ENCODE peak calls at places on chromosomes 16 and 17, in four cellular contexts. One of them, this sample, is unnamed.

GRCh38 chr17:45719335-45720071 is 64.6 kb upstream of the CRHR1 start:
- DNase-seq in naive thymus-derived CD8-positive, alpha-beta T cell: no peak
- DNase-seq in uterus: no peak
- DNase-seq in sciatic nerve: no peak
- DNase-seq in this sample: peak

GRCh38 chr16:30401768-30402425 is 5.5 kb upstream of the ZNF771 start:
- DNase-seq in naive thymus-derived CD8-positive, alpha-beta T cell: no peak
- DNase-seq in uterus: no peak
- DNase-seq in sciatic nerve: no peak
- DNase-seq in this sample: no peak

GRCh38 chr17:41705271-41705991 is 6.7 kb upstream of the GAST start:
- DNase-seq in naive thymus-derived CD8-positive, alpha-beta T cell: no peak
- DNase-seq in uterus: no peak
- DNase-seq in sciatic nerve: no peak
- DNase-seq in this sample: no peak

GRCh38 chr16:26665166-26665939 is 401.4 kb upstream of the C16orf82 start:
- DNase-seq in naive thymus-derived CD8-positive, alpha-beta T cell: no peak
- DNase-seq in uterus: no peak
- DNase-seq in sciatic nerve: no peak
- DNase-seq in this sample: no peak

GRCh38 chr17:18967806-18968744 is 16.1 kb downstream of the SLC5A10 start:
- DNase-seq in naive thymus-derived CD8-positive, alpha-beta T cell: no peak
- DNase-seq in uterus: no peak
- DNase-seq in sciatic nerve: no peak
- DNase-seq in this sample: no peak

GRCh38 chr17:19651461-19652238 is 3.1 kb downstream of the ALDH3A2 start:
- DNase-seq in naive thymus-derived CD8-positive, alpha-beta T cell: no peak
- DNase-seq in uterus: no peak
- DNase-seq in sciatic nerve: no peak
- DNase-seq in this sample: no peak

GRCh38 chr17:63156986-63157385 is 191.0 kb downstream of the TANC2 start:
- DNase-seq in naive thymus-derived CD8-positive, alpha-beta T cell: no peak
- DNase-seq in uterus: no peak
- DNase-seq in sciatic nerve: no peak
- DNase-seq in this sample: no peak

GRCh38 chr17:28476076-28476475 is 2.6 kb downstream of the SLC13A2 start:
- DNase-seq in naive thymus-derived CD8-positive, alpha-beta T cell: no peak
- DNase-seq in uterus: no peak
- DNase-seq in sciatic nerve: peak
- DNase-seq in this sample: no peak

GRCh38 chr17:1709971-1710806 is at the start of gene TLCD2:
- DNase-seq in naive thymus-derived CD8-positive, alpha-beta T cell: peak
- DNase-seq in uterus: peak
- DNase-seq in sciatic nerve: peak
- DNase-seq in this sample: no peak

GRCh38 chr17:16351831-16352230 is 1.4 kb downstream of the CENPV start:
- DNase-seq in naive thymus-derived CD8-positive, alpha-beta T cell: no peak
- DNase-seq in uterus: no peak
- DNase-seq in sciatic nerve: no peak
- DNase-seq in this sample: peak

GRCh38 chr16:19431636-19432340 is 14.1 kb downstream of the TMC5 start:
- DNase-seq in naive thymus-derived CD8-positive, alpha-beta T cell: no peak
- DNase-seq in uterus: no peak
- DNase-seq in sciatic nerve: no peak
- DNase-seq in this sample: no peak

GRCh38 chr17:49880291-49881053 is 32.6 kb upstream of the TAC4 start:
- DNase-seq in naive thymus-derived CD8-positive, alpha-beta T cell: peak
- DNase-seq in uterus: peak
- DNase-seq in sciatic nerve: peak
- DNase-seq in this sample: no peak

GRCh38 chr16:47311738-47312505 is 148.9 kb downstream of the ITFG1 start:
- DNase-seq in naive thymus-derived CD8-positive, alpha-beta T cell: no peak
- DNase-seq in uterus: no peak
- DNase-seq in sciatic nerve: no peak
- DNase-seq in this sample: no peak

GRCh38 chr17:1143573-1143972 is 36.2 kb downstream of the ABR start:
- DNase-seq in naive thymus-derived CD8-positive, alpha-beta T cell: no peak
- DNase-seq in uterus: no peak
- DNase-seq in sciatic nerve: no peak
- DNase-seq in this sample: no peak

This sample was measured in AG04449.